ENCODE peak calls at places on chromosomes 13 and 19, in eight cellular contexts. G is ovary, S is Peyer's patch, J is H54, E is adrenal gland, D is HCT116, V is tibial nerve, H is transverse colon. Y is an unnamed sample.
A peak's percentile ranks its signal among the peaks of the same experiment; 100 is the strongest.

GRCh38 chr13:50375792-50376191 is 360.5 kb downstream of the KCNRG start:
- DNase-seq in S (no peak), J (peak; percentile 21), D (no peak), E (no peak), H (no peak), G (no peak), V (no peak), Y (no peak)

GRCh38 chr19:33302974-33303790 is 848 bp upstream of the CEBPA start:
- DNase-seq in G (peak; percentile 20), E (no peak), D (no peak), V (no peak), S (peak; percentile 79), J (no peak), H (peak; percentile 59), Y (no peak)

GRCh38 chr13:58583961-58584360 is 952.4 kb downstream of the PCDH17 start:
- DNase-seq in E (no peak), V (no peak), H (no peak), G (no peak), S (no peak), D (no peak), J (no peak), Y (no peak)

GRCh38 chr13:110944121-110944967 is 29.5 kb upstream of the ANKRD10 start:
- DNase-seq in D (peak; percentile 77), S (no peak), G (peak; percentile 28), E (no peak), J (peak; percentile 82), H (peak; percentile 20), V (no peak), Y (peak; percentile 67)

GRCh38 chr19:44552324-44552723 is 22.8 kb upstream of the CEACAM20 start:
- DNase-seq in G (no peak), V (no peak), H (peak; percentile 26), D (peak; percentile 63), S (peak; percentile 66), E (no peak), J (peak; percentile 66), Y (peak; percentile 62)

GRCh38 chr13:55567721-55568625 is 1572.7 kb upstream of the PRR20A start:
- DNase-seq in H (no peak), V (no peak), D (no peak), G (no peak), S (no peak), J (no peak), E (no peak), Y (no peak)

GRCh38 chr19:45508931-45509691 is 1.8 kb downstream of the VASP start:
- DNase-seq in J (peak; percentile 66), G (peak; percentile 66), S (peak; percentile 80), V (peak; percentile 61), E (peak; percentile 73), D (no peak), H (peak; percentile 86), Y (peak; percentile 39)

GRCh38 chr19:49658566-49659442 is 6.9 kb downstream of the IRF3 start:
- DNase-seq in D (no peak), G (no peak), E (no peak), H (no peak), S (no peak), V (no peak), J (no peak), Y (no peak)

GRCh38 chr13:105804561-105805190 is 730.8 kb downstream of the EFNB2 start:
- DNase-seq in S (no peak), G (no peak), V (no peak), J (no peak), E (no peak), D (no peak), H (no peak), Y (no peak)

GRCh38 chr13:101979825-101980224 is 422.0 kb downstream of the FGF14 start:
- DNase-seq in V (no peak), D (no peak), H (no peak), S (no peak), G (no peak), J (no peak), E (no peak), Y (no peak)

GRCh38 chr13:45928196-45928595 is 76.6 kb upstream of the SIAH3 start:
- DNase-seq in H (no peak), J (no peak), G (no peak), V (no peak), S (no peak), E (no peak), D (no peak), Y (no peak)

GRCh38 chr19:43692882-43693281 is 22.9 kb upstream of the PLAUR start:
- DNase-seq in S (no peak), E (no peak), G (no peak), H (no peak), J (no peak), V (no peak), D (no peak), Y (no peak)

GRCh38 chr13:101309014-101309619 is 107.2 kb downstream of the NALCN start:
- DNase-seq in G (no peak), E (no peak), S (no peak), D (no peak), H (no peak), J (no peak), V (no peak), Y (no peak)

GRCh38 chr13:47639716-47640447 is 361.2 kb downstream of the SUCLA2 start:
- DNase-seq in E (no peak), G (no peak), S (no peak), H (no peak), D (no peak), V (no peak), J (no peak), Y (no peak)

GRCh38 chr13:41127746-41128145 is 4.9 kb downstream of the KBTBD6 start:
- DNase-seq in E (no peak), J (no peak), H (no peak), S (no peak), V (no peak), G (no peak), D (no peak), Y (peak; percentile 25)

GRCh38 chr19:20558571-20558970 is 7.0 kb downstream of the ZNF737 start:
- DNase-seq in D (no peak), E (no peak), S (no peak), H (no peak), J (no peak), V (no peak), G (no peak), Y (no peak)

GRCh38 chr13:65540064-65540635 is 1690.0 kb downstream of the PCDH9 start:
- DNase-seq in H (no peak), J (no peak), D (no peak), E (no peak), V (no peak), S (no peak), G (no peak), Y (no peak)

GRCh38 chr13:103884139-103884723 is 818.0 kb upstream of the SLC10A2 start:
- DNase-seq in D (no peak), E (no peak), S (no peak), V (no peak), H (no peak), J (no peak), G (no peak), Y (no peak)

DNA sequence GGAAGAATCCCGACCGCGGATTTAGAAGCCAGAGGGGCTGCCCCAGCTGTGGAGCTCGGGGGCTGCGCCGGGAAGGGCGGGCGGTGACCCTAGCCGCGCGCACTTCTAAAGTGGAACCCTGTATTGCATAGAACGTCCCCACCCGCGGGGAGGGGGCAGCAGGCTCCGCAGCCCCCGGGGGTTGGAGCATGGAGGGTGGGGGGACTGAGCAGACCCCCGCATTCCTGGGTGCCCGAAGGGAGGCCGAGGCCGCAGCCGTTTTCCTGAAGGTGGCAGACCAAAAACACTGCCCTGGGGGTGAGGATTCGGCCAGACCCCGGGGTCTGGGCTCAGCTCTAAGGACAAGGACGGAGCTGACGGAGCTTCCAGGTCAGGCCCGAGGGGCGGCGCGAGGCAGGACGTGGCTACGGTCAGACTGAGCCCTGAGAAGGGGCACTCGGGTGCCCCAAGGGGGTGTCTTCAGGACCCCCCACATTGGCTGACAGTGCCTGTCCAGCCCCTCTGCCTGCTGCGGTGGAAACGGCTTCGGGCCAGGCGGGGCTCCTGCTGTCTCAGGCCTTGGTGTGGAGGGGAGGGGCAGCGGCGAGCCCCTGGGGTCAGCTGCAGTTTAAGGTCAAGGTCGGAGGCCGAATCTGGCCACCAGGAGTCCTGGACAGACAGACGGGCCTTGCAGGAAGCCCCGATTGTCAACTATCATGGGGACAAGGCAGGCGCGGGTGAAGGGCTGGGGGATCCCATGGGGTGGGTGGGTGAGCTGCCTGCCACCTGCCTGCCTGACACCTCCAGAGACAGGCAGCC is 12.6 kb downstream of the MKNK2 start:
- DNase-seq in J (no peak), G (peak; percentile 17), E (peak; percentile 42), V (no peak), H (no peak), S (no peak), D (no peak), Y (no peak)
- TF ChIP-seq POLR2A in J (no peak), G (no peak), E (no peak), V (no peak), H (no peak), S (no peak), D (no peak), Y (no peak)

GRCh38 chr13:112114391-112114790 is 47.4 kb downstream of the SOX1 start:
- DNase-seq in D (no peak), S (peak; percentile 46), G (no peak), J (no peak), E (no peak), H (no peak), V (no peak), Y (no peak)
- TF ChIP-seq POLR2A in D (no peak), S (no peak), G (no peak), J (no peak), E (no peak), H (no peak), V (no peak), Y (no peak)

DNA sequence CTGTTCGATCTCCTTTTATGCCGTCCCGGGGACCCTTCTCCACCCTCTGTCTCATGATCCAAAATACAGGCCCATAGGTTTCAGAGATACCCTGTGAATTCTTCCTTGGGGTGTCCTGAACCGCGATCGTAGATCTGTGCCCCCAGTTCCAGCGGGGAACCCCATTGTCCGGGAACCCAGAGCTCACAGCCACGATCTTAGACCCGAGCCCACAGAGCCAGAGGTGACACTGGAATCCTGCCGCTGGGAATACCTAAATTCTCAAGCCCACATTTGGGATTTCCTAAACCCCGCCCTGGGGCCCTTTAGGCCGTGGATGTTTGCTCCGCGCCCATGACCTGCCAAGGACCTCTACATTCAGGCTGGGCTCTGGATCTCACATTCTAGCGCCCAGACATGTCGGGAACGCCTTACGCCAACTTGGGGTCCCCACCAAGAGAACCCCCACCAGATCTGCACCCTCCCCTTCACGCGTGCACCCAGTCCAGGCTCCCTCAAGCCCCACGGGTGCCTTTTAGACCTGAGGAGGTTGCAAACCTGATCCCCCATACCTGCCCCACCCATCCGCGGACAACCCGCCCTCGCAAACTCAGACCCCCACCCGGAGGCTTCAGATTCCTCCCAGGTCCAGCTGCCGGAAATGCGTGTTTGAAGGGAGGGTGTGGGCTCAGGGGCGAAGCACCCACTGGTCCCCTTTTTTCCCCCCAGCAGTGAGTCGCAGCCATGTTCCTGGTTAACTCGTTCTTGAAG is 598 bp downstream of the CAPNS1 start:
- DNase-seq in G (peak; percentile 65), S (no peak), E (no peak), D (no peak), H (peak; percentile 53), V (peak; percentile 23), J (peak; percentile 95), Y (peak; percentile 76)
- TF ChIP-seq POLR2A in G (no peak), S (no peak), E (no peak), D (no peak), H (no peak), V (no peak), J (no peak), Y (peak; percentile 39)

DNA sequence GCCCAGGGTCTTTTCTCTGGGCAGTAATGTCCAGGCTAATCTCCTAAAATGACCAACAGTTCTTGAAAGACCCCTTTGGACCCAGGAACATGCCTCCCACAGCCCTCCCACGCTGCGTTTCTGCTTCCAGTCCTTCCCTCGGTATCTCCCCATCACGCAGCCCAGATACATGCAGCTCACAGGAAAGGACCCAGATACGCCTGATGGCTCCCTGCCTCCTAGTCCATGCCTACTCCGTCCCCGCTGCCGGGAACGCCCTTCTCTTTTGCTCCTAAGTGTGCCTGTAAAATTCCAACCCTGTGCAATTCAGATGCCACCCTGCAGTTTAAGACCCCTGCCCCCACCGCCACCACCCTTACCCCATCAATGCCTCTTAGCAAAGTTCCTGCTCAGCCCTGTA is 778 bp downstream of the MUC16 start:
- DNase-seq in E (no peak), H (no peak), G (no peak), V (no peak), J (no peak), S (no peak), D (no peak), Y (no peak)
- TF ChIP-seq POLR2A in E (no peak), H (no peak), G (no peak), V (no peak), J (no peak), S (no peak), D (no peak), Y (no peak)